ENCODE peak calls at places on chromosome 3, in six cellular contexts. V, W, G, E, T and H are unnamed samples.

GRCh38 chr3:131503328-131503650 is 518 bp upstream of the MRPL3 start:
- DNase-seq in W (no peak), E (no peak), T (no peak), G (no peak), V (peak; percentile 64), H (no peak)

GRCh38 chr3:165212580-165212979 is 16.4 kb upstream of the SLITRK3 start:
- DNase-seq in V (no peak), G (no peak), W (no peak), E (no peak), T (no peak), H (no peak)

GRCh38 chr3:127817331-127817821 is 4.9 kb downstream of the MGLL start:
- DNase-seq in G (peak; percentile 15), V (peak; percentile 91), W (peak; percentile 93), T (peak; percentile 85), E (no peak), H (peak; percentile 26)

GRCh38 chr3:61940241-61940640 is 378.9 kb downstream of the PTPRG start:
- DNase-seq in E (no peak), W (no peak), T (no peak), G (no peak), V (no peak), H (no peak)

GRCh38 chr3:127288343-127288742 is 497 bp upstream of the PRR20G start:
- DNase-seq in G (no peak), E (no peak), W (no peak), T (no peak), V (no peak), H (no peak)

GRCh38 chr3:177973241-177973840 is 562.9 kb upstream of the KCNMB2 start:
- DNase-seq in V (peak; percentile 62), G (peak; percentile 40), T (no peak), E (no peak), W (peak; percentile 57), H (no peak)

GRCh38 chr3:188749010-188749617 is 422.7 kb upstream of the TPRG1 start:
- DNase-seq in V (peak; percentile 21), G (no peak), W (no peak), E (peak; percentile 64), T (peak; percentile 18), H (no peak)

GRCh38 chr3:9110316-9110715 is 139.1 kb downstream of the SRGAP3 start:
- DNase-seq in T (no peak), E (no peak), G (no peak), W (no peak), V (no peak), H (no peak)

GRCh38 chr3:42906905-42907183 is 902 bp downstream of the ZNF662 start:
- DNase-seq in T (no peak), E (no peak), W (no peak), G (no peak), V (no peak), H (no peak)

GRCh38 chr3:107404727-107405519 is 27.7 kb downstream of the CCDC54 start:
- DNase-seq in W (peak; percentile 17), E (no peak), T (no peak), G (peak; percentile 48), V (peak; percentile 79), H (peak; percentile 89)

GRCh38 chr3:107103786-107104185 is 273.5 kb upstream of the CCDC54 start:
- DNase-seq in E (no peak), W (no peak), G (no peak), T (no peak), V (no peak), H (no peak)

GRCh38 chr3:4983739-4984510 is 4.7 kb downstream of the BHLHE40 start:
- DNase-seq in T (peak; percentile 75), V (peak; percentile 93), E (peak; percentile 90), W (peak; percentile 89), G (peak; percentile 74), H (peak; percentile 90)

GRCh38 chr3:48301814-48302194 is 31.7 kb downstream of the SPINK8 start:
- DNase-seq in E (no peak), V (peak; percentile 72), G (peak; percentile 1), W (peak; percentile 32), T (peak; percentile 45), H (no peak)

GRCh38 chr3:188345223-188345622 is 191.3 kb downstream of the LPP start:
- DNase-seq in T (no peak), V (peak; percentile 33), W (no peak), G (peak; percentile 57), E (no peak), H (peak; percentile 49)

GRCh38 chr3:154701055-154701454 is 271.1 kb upstream of the GPR149 start:
- DNase-seq in W (no peak), G (no peak), E (no peak), V (no peak), T (no peak), H (no peak)

GRCh38 chr3:114619771-114620170 is 325.9 kb downstream of the TIGIT start:
- DNase-seq in V (no peak), E (no peak), G (no peak), T (no peak), W (peak; percentile 71), H (no peak)

GRCh38 chr3:14647976-14648955 is 3.3 kb upstream of the CCDC174 start:
- DNase-seq in T (peak; percentile 18), W (no peak), V (no peak), G (no peak), E (no peak), H (no peak)

GRCh38 chr3:29426302-29427226 is 145.7 kb downstream of the RBMS3 start:
- DNase-seq in T (no peak), G (no peak), E (no peak), W (no peak), V (no peak), H (no peak)

GRCh38 chr3:56691165-56692000 is 8.3 kb upstream of the TASOR start:
- DNase-seq in V (peak; percentile 65), G (no peak), E (no peak), T (peak; percentile 78), W (peak; percentile 86), H (no peak)

GRCh38 chr3:128550113-128550440 is 57.1 kb upstream of the GATA2 start:
- DNase-seq in W (no peak), G (no peak), E (no peak), T (no peak), V (no peak), H (no peak)

GRCh38 chr3:122356402-122356801 is 26.6 kb downstream of the MIX23 start:
- DNase-seq in G (no peak), T (peak; percentile 66), V (peak; percentile 52), E (no peak), W (peak; percentile 72), H (peak; percentile 1)

GRCh38 chr3:46381662-46382061 is 10.9 kb downstream of the CCR5 start:
- DNase-seq in T (no peak), E (no peak), G (no peak), W (no peak), V (no peak), H (no peak)

GRCh38 chr3:134074790-134075567 is 45.3 kb upstream of the SLCO2A1 start:
- DNase-seq in V (no peak), E (no peak), G (no peak), W (no peak), T (no peak), H (no peak)

GRCh38 chr3:72474775-72475174 is 373.5 kb downstream of the SHQ1 start:
- DNase-seq in T (no peak), W (no peak), G (no peak), E (no peak), V (no peak), H (no peak)

GRCh38 chr3:168453623-168454022 is 357.9 kb upstream of the GOLIM4 start:
- DNase-seq in W (no peak), T (no peak), E (no peak), G (no peak), V (no peak), H (no peak)

GRCh38 chr3:117699058-117699457 is 989.5 kb downstream of the TUSC7 start:
- DNase-seq in T (no peak), E (no peak), G (no peak), V (no peak), W (no peak), H (no peak)

GRCh38 chr3:172213168-172213567 is 173.8 kb downstream of the FNDC3B start:
- DNase-seq in G (peak; percentile 81), V (peak; percentile 42), E (no peak), W (peak; percentile 90), T (no peak), H (no peak)
- H3K4me3 ChIP-seq in G (no peak overlapping the region), V (no peak overlapping the region), E (no peak overlapping the region), W (no peak overlapping the region), T (no peak overlapping the region), H (no peak overlapping the region)

GRCh38 chr3:63975705-63976104 is 47.6 kb downstream of the PSMD6 start:
- DNase-seq in G (peak; percentile 80), W (peak; percentile 88), T (no peak), E (no peak), V (peak; percentile 57), H (no peak)
- H3K4me3 ChIP-seq in G (no peak overlapping the region), W (no peak overlapping the region), T (no peak overlapping the region), E (no peak overlapping the region), V (peak overlapping the region; percentile 65), H (no peak overlapping the region)

GRCh38 chr3:192408007-192408655 is 319.2 kb downstream of the FGF12 start:
- DNase-seq in T (no peak), W (no peak), G (no peak), E (no peak), V (peak; percentile 8), H (no peak)

GRCh38 chr3:192410684-192410960 is 316.7 kb downstream of the FGF12 start:
- DNase-seq in T (no peak), E (no peak), V (no peak), G (no peak), W (no peak), H (no peak)

GRCh38 chr3:192409203-192409837 is 318.0 kb downstream of the FGF12 start:
- DNase-seq in V (peak; percentile 28), W (peak; percentile 23), G (no peak), E (no peak), T (peak; percentile 43), H (no peak)

GRCh38 chr3:192409838-192410683 is 317.3 kb downstream of the FGF12 start:
- DNase-seq in G (no peak), W (no peak), E (no peak), T (peak; percentile 45), V (peak; percentile 3), H (no peak)

GRCh38 chr3:192408721-192409151 is 318.6 kb downstream of the FGF12 start:
- DNase-seq in V (peak; percentile 0), W (peak; percentile 2), G (no peak), T (no peak), E (no peak), H (no peak)
- H3K4me3 ChIP-seq in V (peak overlapping the region; percentile 47), W (no peak overlapping the region), G (peak overlapping the region; percentile 64), T (peak overlapping the region; percentile 70), E (no peak overlapping the region), H (no peak overlapping the region)

DNA sequence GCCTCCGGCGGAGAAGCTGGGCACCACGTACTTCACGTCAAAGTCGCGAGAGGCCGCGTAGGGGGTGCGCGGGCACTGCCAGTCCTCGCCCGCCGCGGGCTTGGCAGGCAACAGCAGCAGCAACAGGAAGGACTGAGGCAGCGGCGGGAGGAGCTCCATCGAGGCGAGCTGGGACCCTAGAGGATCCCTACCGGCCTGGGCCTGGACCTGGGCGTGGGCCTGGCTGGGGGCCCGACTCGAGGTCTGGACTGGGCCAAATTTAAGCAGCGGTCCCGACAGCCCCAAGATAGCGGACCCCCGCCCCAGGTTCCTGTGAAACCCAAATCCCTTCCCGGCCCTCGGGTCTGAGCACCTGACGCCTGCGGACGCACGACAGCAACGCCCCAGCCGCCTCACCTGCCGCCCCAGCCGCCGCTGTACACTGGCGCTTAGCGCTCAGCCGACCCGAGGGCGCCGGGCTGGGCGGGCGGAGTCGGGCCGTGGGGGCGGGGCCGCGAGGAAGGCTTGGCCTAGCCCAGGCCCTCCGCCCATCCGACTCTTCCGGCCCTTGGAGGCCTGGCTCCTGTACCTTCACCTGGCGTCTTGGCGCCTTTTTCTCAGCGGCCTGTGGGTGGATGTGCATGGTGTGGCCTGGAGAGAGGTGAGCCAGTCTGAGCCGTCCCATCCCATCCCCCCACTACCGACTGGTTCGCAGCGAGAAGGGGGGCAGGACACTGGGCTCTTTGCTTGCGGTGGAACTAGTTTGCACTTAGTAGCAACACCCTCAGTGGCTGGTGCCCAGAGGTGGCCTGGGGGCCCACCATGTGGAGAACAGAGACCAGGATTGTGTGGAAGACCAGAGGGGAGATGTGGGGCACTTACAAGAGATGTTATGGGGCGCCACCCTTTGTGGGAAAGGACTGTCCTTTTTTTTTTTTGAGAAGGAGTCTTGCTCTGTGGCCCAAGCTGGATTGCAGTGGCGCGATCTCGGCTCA is at the start of gene MST1R:
- DNase-seq in G (no peak), E (peak; percentile 86), W (peak; percentile 93), V (peak; percentile 74), T (peak; percentile 74), H (no peak)
- H3K4me3 ChIP-seq in G (peak within 1 kb of the TSS; percentile 30), E (peak within 1 kb of the TSS; percentile 53), W (peak within 1 kb of the TSS; percentile 54), V (peak within 1 kb of the TSS; percentile 62), T (peak within 1 kb of the TSS; percentile 34), H (no peak within 1 kb of the TSS)